ENCODE peak calls at places on chromosomes 4 and X, in four cellular contexts. One of them, this sample, is unnamed.

GRCh38 chrX:51144828-51145442 is 187.7 kb upstream of the NUDT10 start:
- DNase-seq in HEK293T: peak; percentile 57
- DNase-seq in GM12878: peak; percentile 1
- DNase-seq in HepG2: peak; percentile 16
- DNase-seq in this sample: peak; percentile 48

GRCh38 chr4:168647976-168648375 is 151.1 kb downstream of the PALLD start:
- DNase-seq in HEK293T: no peak
- DNase-seq in GM12878: no peak
- DNase-seq in HepG2: no peak
- DNase-seq in this sample: no peak

GRCh38 chrX:135213200-135213844 is 38.5 kb upstream of the ETDA start:
- DNase-seq in HEK293T: no peak
- DNase-seq in GM12878: no peak
- DNase-seq in HepG2: no peak
- DNase-seq in this sample: no peak

GRCh38 chrX:133402042-133402453 is 13.2 kb downstream of the GPC4 start:
- DNase-seq in HEK293T: no peak
- DNase-seq in GM12878: no peak
- DNase-seq in HepG2: no peak
- DNase-seq in this sample: no peak

GRCh38 chr4:132770776-132771175 is 378.3 kb upstream of the PCDH10 start:
- DNase-seq in HEK293T: no peak
- DNase-seq in GM12878: no peak
- DNase-seq in HepG2: no peak
- DNase-seq in this sample: no peak

GRCh38 chr4:65416875-65417274 is 253.4 kb downstream of the EPHA5 start:
- DNase-seq in HEK293T: peak; percentile 3
- DNase-seq in GM12878: no peak
- DNase-seq in HepG2: no peak
- DNase-seq in this sample: no peak

GRCh38 chrX:17613979-17614572 is 123.2 kb upstream of the SCML1 start:
- DNase-seq in HEK293T: peak; percentile 31
- DNase-seq in GM12878: no peak
- DNase-seq in HepG2: peak; percentile 24
- DNase-seq in this sample: no peak

GRCh38 chr4:144288011-144288903 is 147.7 kb upstream of the GYPA start:
- DNase-seq in HEK293T: no peak
- DNase-seq in GM12878: no peak
- DNase-seq in HepG2: no peak
- DNase-seq in this sample: no peak

GRCh38 chr4:5036239-5036638 is 15.0 kb upstream of the STK32B start:
- DNase-seq in HEK293T: no peak
- DNase-seq in GM12878: no peak
- DNase-seq in HepG2: no peak
- DNase-seq in this sample: peak; percentile 91

GRCh38 chr4:150708004-150708403 is 126.1 kb downstream of the MAB21L2 start:
- DNase-seq in HEK293T: no peak
- DNase-seq in GM12878: no peak
- DNase-seq in HepG2: no peak
- DNase-seq in this sample: no peak

GRCh38 chr4:2399216-2399615 is 19.2 kb downstream of the ZFYVE28 start:
- DNase-seq in HEK293T: no peak
- DNase-seq in GM12878: no peak
- DNase-seq in HepG2: no peak
- DNase-seq in this sample: no peak

GRCh38 chr4:2330119-2331042 is 68.5 kb upstream of the MXD4 start:
- DNase-seq in HEK293T: peak; percentile 50
- DNase-seq in GM12878: no peak
- DNase-seq in HepG2: no peak
- DNase-seq in this sample: no peak

GRCh38 chrX:1545776-1546408 is 8.9 kb upstream of the P2RY8 start:
- DNase-seq in HEK293T: no peak
- DNase-seq in GM12878: no peak
- DNase-seq in HepG2: no peak
- DNase-seq in this sample: no peak

GRCh38 chr4:132427125-132427524 is 722.0 kb upstream of the PCDH10 start:
- DNase-seq in HEK293T: no peak
- DNase-seq in GM12878: no peak
- DNase-seq in HepG2: no peak
- DNase-seq in this sample: no peak

GRCh38 chr4:83362492-83363329 is 28.1 kb upstream of the HPSE start:
- DNase-seq in HEK293T: no peak
- DNase-seq in GM12878: no peak
- DNase-seq in HepG2: peak; percentile 96
- DNase-seq in this sample: peak; percentile 16

GRCh38 chr4:58776627-58777026 is 1666.4 kb upstream of the IGFBP7 start:
- DNase-seq in HEK293T: no peak
- DNase-seq in GM12878: no peak
- DNase-seq in HepG2: no peak
- DNase-seq in this sample: no peak

GRCh38 chr4:10109995-10110670 is 6.5 kb downstream of the WDR1 start:
- DNase-seq in HEK293T: no peak
- DNase-seq in GM12878: no peak
- DNase-seq in HepG2: no peak
- DNase-seq in this sample: no peak

GRCh38 chr4:113146876-113147358 is 97.5 kb downstream of the ANK2 start:
- DNase-seq in HEK293T: no peak
- DNase-seq in GM12878: peak; percentile 16
- DNase-seq in HepG2: peak; percentile 73
- DNase-seq in this sample: no peak

GRCh38 chrX:38347136-38347535 is 5.3 kb upstream of the OTC start:
- DNase-seq in HEK293T: no peak
- DNase-seq in GM12878: no peak
- DNase-seq in HepG2: no peak
- DNase-seq in this sample: no peak

GRCh38 chr4:3135155-3136011 is 60.9 kb downstream of the HTT start:
- DNase-seq in HEK293T: no peak
- DNase-seq in GM12878: no peak
- DNase-seq in HepG2: peak; percentile 45
- DNase-seq in this sample: no peak

DNA sequence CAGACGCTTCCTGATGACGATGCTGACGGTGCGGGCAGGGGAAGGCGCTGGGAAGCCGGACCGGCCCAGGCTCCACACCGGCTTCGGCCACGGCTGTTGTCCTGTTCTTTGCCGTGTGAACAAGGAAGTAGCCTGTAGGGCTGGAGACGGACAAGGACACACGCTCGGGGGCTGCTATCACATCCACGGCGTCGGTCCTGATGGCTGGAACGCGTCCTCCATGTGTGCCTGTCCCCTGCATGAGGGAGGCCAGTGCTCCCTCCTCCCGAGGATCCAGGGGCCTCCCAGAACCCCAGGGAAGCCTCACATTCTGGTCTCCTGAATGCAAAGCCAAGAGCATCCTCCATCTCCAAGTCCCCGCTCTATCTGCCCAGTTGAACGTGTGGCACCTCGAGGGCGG is 53.8 kb downstream of the ACOX3 start:
- DNase-seq in HEK293T: no peak
- DNase-seq in GM12878: no peak
- DNase-seq in HepG2: no peak
- DNase-seq in this sample: no peak
- TF ChIP-seq FOXK2 in HEK293T: no peak
- TF ChIP-seq FOXK2 in GM12878: no peak
- TF ChIP-seq FOXK2 in HepG2: no peak
- TF ChIP-seq FOXK2 in this sample: no peak

DNA sequence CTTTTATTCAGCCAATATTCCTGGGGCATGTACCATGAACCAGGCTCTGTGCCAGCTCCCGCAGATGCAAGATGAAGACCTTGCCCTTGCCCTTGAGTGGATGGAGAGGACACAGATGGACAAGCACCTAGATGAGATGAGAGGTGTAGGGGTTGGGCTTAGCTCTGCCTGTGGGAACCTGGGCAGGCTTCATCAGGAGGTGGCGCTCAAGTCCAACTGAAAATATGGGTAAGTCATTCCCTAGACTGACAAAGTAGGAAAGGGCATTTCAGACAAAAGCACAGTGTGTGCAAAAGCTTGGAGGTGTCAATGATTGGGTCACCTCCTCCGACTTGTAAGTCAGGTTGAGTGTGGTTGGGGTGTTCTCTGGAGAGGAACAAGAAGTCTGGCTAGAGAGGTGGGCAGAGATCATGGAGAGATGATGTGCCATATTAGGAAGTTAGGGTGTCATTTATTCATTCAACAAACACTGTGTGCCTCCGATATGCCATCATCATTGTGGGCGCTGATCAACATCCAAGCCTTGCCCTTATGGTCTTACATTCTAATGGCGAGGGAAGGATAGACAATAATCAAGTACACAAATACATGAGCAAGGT is 64.6 kb downstream of the ANAPC4 start:
- DNase-seq in HEK293T: peak; percentile 61
- DNase-seq in GM12878: no peak
- DNase-seq in HepG2: peak; percentile 44
- DNase-seq in this sample: peak; percentile 45
- TF ChIP-seq FOXK2 in HEK293T: no peak
- TF ChIP-seq FOXK2 in GM12878: no peak
- TF ChIP-seq FOXK2 in HepG2: no peak
- TF ChIP-seq FOXK2 in this sample: no peak

DNA sequence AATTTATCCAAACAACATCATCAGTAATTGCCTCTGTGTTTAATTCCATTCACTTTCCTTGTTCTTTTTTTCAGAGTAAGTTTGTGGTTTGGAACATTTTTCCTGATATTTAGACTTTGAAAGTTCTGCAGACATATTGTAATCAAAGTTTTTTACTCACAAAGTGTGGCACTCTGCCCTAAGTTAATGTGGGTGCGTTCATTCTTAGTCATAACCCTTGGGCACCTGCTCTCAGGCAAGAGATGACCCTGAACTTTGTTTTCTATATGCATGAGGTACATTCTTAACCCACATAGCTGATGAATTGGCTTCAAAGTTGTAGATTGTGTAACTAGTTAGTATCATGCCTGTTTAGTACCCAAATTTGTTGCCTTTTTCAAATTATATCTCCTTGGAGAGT is 424.3 kb downstream of the GRXCR1 start:
- DNase-seq in HEK293T: no peak
- DNase-seq in GM12878: no peak
- DNase-seq in HepG2: peak; percentile 1
- DNase-seq in this sample: no peak
- TF ChIP-seq FOXK2 in HEK293T: no peak
- TF ChIP-seq FOXK2 in GM12878: no peak
- TF ChIP-seq FOXK2 in HepG2: no peak
- TF ChIP-seq FOXK2 in this sample: no peak

GRCh38 chrX:95346854-95347253 is 1337.8 kb upstream of the DIAPH2 start:
- DNase-seq in HEK293T: no peak
- DNase-seq in GM12878: no peak
- DNase-seq in HepG2: peak; percentile 0
- DNase-seq in this sample: no peak
- TF ChIP-seq FOXK2 in HEK293T: no peak
- TF ChIP-seq FOXK2 in GM12878: no peak
- TF ChIP-seq FOXK2 in HepG2: no peak
- TF ChIP-seq FOXK2 in this sample: no peak

DNA sequence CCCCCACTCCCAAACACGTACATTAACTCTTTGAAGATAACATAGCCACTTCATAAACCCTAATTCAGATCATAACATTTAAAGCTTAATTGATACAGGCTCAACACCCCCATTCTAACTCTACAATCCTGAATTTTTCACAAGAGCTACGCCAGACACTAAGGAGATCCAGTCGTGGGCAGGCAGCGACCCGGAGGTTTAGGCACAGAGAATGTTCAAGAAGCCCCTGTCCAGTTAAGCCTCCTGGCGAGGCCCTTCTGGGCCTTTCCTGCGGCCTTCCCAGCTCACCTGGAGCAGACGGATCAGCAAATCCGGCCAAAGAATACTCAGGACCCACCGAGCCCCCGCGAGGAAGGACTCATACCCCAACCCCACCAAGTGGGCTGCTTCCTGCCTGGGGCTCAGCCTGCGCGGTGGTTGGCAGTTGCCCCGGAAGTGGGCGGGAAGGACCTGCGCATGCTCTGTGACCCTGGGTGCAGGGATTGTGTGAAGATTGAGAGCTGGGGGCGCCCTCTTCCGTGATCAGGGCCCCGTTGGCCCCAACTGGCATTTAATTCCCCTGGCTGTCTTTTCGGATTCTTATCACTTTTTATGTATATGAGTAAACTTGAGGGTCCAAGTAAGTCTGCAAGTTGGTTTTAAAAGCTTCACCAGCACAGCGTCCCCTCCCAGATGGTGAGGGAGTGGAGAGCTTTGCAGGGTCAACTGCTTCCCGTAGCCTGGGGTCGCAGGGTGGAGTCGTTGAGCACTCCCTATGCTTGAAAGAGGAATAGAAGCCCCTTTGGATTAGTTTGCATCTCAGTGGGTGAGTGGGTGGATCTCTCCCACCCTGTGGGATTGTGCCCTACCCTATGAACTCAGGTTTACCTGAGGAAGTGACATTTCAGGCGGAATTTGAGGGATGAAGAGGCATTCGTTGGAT is at the start of gene TRIM61:
- DNase-seq in HEK293T: no peak
- DNase-seq in GM12878: peak; percentile 54
- DNase-seq in HepG2: no peak
- DNase-seq in this sample: peak; percentile 18
- TF ChIP-seq FOXK2 in HEK293T: no peak
- TF ChIP-seq FOXK2 in GM12878: no peak
- TF ChIP-seq FOXK2 in HepG2: no peak
- TF ChIP-seq FOXK2 in this sample: no peak

This sample was measured in K562.